ENCODE peak calls at places on chromosomes 1 and 21, in five cellular contexts. V is fibroblast of mammary gland, A is tibial artery, E is lower lobe of right lung, Q is heart left ventricle. X is an unnamed sample.

GRCh38 chr1:150544204-150544603 is 5.0 kb upstream of the ADAMTSL4 start:
- DNase-seq in V (no peak), A (no peak), E (no peak), Q (no peak), X (no peak)

GRCh38 chr1:234322979-234323378 is 50.3 kb upstream of the COA6 start:
- DNase-seq in V (peak), A (no peak), E (peak), Q (no peak), X (peak)

GRCh38 chr1:2148691-2149090 is 45.9 kb downstream of the FAAP20 start:
- DNase-seq in V (no peak), A (no peak), E (peak), Q (no peak), X (peak)

GRCh38 chr1:229273507-229274232 is 2.8 kb downstream of the RAB4A start:
- DNase-seq in V (peak), A (no peak), E (no peak), Q (no peak), X (no peak)

GRCh38 chr1:193094112-193094511 is 11.1 kb downstream of the GLRX2 start:
- DNase-seq in V (no peak), A (no peak), E (no peak), Q (no peak), X (no peak)

GRCh38 chr1:29539971-29540370 is 303.6 kb downstream of the PTPRU start:
- DNase-seq in V (no peak), A (peak), E (no peak), Q (no peak), X (no peak)

GRCh38 chr1:109482796-109483638 is 688 bp upstream of the ATXN7L2 start:
- DNase-seq in V (peak), A (peak), E (peak), Q (peak), X (peak)

GRCh38 chr1:2538872-2539271 is 8.8 kb upstream of the HES5 start:
- DNase-seq in V (no peak), A (no peak), E (no peak), Q (no peak), X (no peak)

GRCh38 chr1:43143441-43143888 is 28.6 kb downstream of the EBNA1BP2 start:
- DNase-seq in V (no peak), A (no peak), E (no peak), Q (no peak), X (no peak)

GRCh38 chr1:170929835-170930554 is 5.3 kb upstream of the MROH9 start:
- DNase-seq in V (peak), A (no peak), E (no peak), Q (peak), X (no peak)

GRCh38 chr1:83860506-83861221 is 138.3 kb downstream of the TTLL7 start:
- DNase-seq in V (no peak), A (peak), E (peak), Q (peak), X (peak)

GRCh38 chr1:193658711-193659110 is 472.3 kb upstream of the B3GALT2 start:
- DNase-seq in V (no peak), A (no peak), E (no peak), Q (no peak), X (no peak)

GRCh38 chr1:4549933-4550332 is 104.5 kb upstream of the AJAP1 start:
- DNase-seq in V (no peak), A (no peak), E (no peak), Q (no peak), X (no peak)

GRCh38 chr1:242146640-242147039 is 147.7 kb upstream of the MAP1LC3C start:
- DNase-seq in V (peak), A (no peak), E (no peak), Q (no peak), X (no peak)

GRCh38 chr1:150295476-150295875 is 1.8 kb downstream of the MRPS21 start:
- DNase-seq in V (peak), A (no peak), E (no peak), Q (no peak), X (no peak)

GRCh38 chr1:9749361-9749760 is 74.4 kb downstream of the CLSTN1 start:
- DNase-seq in V (no peak), A (no peak), E (no peak), Q (no peak), X (no peak)

DNA sequence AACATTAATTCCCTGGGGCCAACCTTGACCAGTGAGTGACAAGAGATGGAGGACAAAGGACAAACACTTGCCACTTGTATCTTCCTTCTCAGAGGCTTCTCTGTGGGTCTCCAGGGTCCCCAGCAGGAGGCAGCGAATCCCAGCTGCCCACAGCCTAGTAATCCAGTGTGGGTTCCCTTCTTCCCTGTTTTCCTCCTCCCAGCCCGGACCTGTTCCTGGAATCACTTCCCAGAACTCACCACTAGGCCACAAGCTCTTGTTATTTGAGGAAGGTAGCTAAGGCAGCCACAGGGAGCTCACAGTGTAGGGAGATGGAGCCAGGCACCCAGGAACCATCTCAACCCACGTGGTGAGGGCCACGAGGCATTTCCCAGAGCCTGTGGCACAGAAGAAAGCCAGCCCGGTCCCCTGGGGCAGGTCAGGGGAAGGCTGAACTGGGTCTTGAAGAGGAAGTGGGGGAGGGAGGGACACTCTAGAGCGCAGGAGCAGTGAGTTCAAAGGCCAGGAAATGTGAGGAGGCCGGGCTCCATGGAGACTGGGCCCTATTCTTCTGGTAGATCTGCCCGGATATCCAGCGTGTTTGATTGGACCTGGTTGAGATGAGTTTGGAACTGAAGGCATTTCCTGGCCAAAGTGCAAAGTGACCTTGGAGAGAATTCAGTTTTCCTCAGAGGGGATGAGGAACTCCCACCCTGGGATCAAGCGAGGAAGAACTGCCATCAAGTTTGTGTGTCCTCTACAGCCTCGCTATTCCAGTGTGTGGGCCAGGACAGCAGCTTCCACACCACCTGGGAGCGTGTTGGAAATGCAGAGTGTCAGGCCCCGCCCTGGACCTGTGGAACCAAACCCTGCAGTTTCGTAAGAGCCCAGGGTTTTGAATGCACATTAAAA is 20.3 kb upstream of the C2CD2 start:
- DNase-seq in V (peak), A (no peak), E (no peak), Q (peak), X (no peak)
- TF ChIP-seq CTCF in V (peak), A (no peak), E (no peak), Q (peak), X (no peak)

GRCh38 chr1:246506785-246507639 is at the start of gene SMYD3:
- DNase-seq in V (peak), A (no peak), E (peak), Q (peak), X (no peak)
- TF ChIP-seq CTCF in V (no peak), A (peak), E (no peak), Q (peak), X (no peak)

DNA sequence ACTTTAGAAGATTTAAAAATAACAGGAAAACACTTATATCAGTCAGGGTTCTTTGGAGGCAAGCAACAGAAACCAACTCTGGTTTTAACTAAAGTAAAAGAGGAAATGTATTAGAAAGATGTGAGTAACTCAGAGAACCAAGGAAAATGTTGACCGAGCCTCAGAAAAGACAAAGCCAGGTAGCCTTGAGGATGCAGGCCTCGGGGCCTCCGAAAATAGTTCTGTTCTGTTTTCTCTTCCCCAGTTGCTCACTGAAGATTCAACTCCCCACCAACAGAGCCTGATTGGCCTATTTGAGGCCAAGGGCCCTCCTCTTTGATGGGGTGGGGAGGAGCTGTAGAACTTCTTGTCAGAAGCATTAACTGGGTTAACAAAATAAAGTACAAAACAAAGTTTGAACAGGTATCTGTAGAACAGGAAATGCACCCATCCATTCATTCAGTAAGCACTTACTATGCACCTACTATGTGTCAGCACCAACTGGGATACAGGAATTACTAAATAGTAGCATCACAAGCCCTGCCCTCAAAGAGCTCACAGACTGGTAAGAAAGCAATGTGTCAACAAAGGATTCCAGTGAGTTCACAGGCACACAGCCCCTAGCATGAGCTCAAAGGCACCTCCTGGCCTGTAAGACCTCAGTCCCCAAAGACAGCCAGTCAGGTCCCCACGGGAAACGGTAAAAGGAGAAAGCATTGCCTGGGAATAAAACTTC is 12.6 kb downstream of the SLAMF8 start:
- DNase-seq in V (no peak), A (no peak), E (no peak), Q (no peak), X (no peak)
- TF ChIP-seq CTCF in V (no peak), A (no peak), E (no peak), Q (no peak), X (no peak)

GRCh38 chr1:165671531-165671930 is 26.8 kb downstream of the ALDH9A1 start:
- DNase-seq in V (peak), A (no peak), E (no peak), Q (no peak), X (no peak)
- TF ChIP-seq CTCF in V (no peak), A (no peak), E (no peak), Q (no peak), X (no peak)

DNA sequence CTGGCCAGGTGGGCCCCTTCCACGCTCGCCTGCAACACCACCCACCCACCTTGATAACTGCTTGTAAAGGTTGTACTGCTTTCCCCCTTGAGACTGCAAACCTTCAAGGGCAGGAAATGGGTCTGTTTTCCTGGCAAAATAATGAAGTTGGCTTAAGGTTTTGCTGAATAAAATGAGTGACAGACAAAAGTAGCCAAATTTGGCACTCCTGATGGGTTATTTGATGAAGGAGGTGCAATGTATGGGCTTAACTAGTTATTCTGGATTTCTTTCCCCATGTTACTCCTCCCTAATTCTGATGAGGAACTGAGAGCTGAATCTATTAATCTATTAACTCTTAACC is 14.6 kb upstream of the HLCS start:
- DNase-seq in V (no peak), A (no peak), E (no peak), Q (no peak), X (no peak)
- TF ChIP-seq CTCF in V (no peak), A (no peak), E (no peak), Q (no peak), X (no peak)

DNA sequence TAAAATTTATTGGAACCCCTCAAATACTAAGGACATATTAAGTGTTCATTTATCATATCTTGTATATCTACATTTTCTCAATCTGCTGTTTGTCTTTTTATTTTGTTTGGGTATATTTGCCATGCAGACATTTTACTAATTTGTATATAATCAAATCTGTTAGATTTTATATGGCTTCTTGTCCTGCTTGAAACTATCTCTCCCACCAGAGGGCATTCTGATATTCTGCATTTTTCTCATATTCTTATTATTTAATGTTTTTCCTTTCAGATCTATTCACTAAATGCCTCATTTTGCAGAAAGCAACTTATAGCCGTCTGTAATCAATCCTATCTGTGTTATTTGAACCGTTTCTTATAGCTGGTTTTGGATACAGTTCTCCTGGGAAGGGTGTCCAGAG is 745.5 kb downstream of the LRRIQ3 start:
- DNase-seq in V (no peak), A (no peak), E (no peak), Q (no peak), X (no peak)
- TF ChIP-seq CTCF in V (no peak), A (no peak), E (no peak), Q (no peak), X (no peak)